ENCODE peak calls at places on chromosomes 4 and X, in ten cellular contexts. M, U, C, D, K, T, Y, E, A and G are unnamed samples. For H3K9me3 and H3K4me1, the result is how much of the 10 kb centered on the place peaks cover.

GRCh38 chr4:84578540-84579409 is 4.2 kb upstream of the CDS1 start:
- DNase-seq in M (peak), U (peak), C (no peak), D (no peak), K (peak), T (no peak), Y (no peak), E (peak), A (no peak), G (no peak)

GRCh38 chr4:72864898-72865297 is 204.6 kb downstream of the COX18 start:
- DNase-seq in M (no peak), U (no peak), C (no peak), D (no peak), K (no peak), T (no peak), Y (no peak), E (no peak), A (no peak), G (no peak)

GRCh38 chr4:155657169-155657568 is 9.5 kb upstream of the GUCY1A1 start:
- DNase-seq in M (no peak), U (no peak), C (no peak), D (no peak), K (no peak), T (no peak), Y (no peak), E (no peak), A (no peak), G (no peak)

GRCh38 chr4:126888968-126889367 is 743.8 kb upstream of the INTU start:
- DNase-seq in M (peak), U (no peak), C (no peak), D (no peak), K (no peak), T (no peak), Y (no peak), E (no peak), A (no peak), G (no peak)

GRCh38 chr4:153788064-153788418 is 842 bp downstream of the SFRP2 start:
- DNase-seq in M (no peak), U (no peak), C (peak), D (peak), K (no peak), T (no peak), Y (no peak), E (peak), A (no peak), G (peak)

GRCh38 chrX:80808854-80809493 is 703 bp downstream of the BRWD3 start:
- DNase-seq in M (peak), U (peak), C (peak), D (peak), K (peak), T (peak), Y (peak), E (peak), A (no peak), G (peak)

GRCh38 chr4:152342293-152342692 is 193.6 kb downstream of the FBXW7 start:
- DNase-seq in M (peak), U (no peak), C (no peak), D (no peak), K (no peak), T (no peak), Y (no peak), E (no peak), A (no peak), G (no peak)

GRCh38 chr4:149891381-149891780 is 75.7 kb upstream of the IQCM start:
- DNase-seq in M (no peak), U (no peak), C (no peak), D (no peak), K (peak), T (no peak), Y (no peak), E (no peak), A (no peak), G (no peak)

GRCh38 chr4:124121511-124121934 is 591.0 kb downstream of the ANKRD50 start:
- DNase-seq in M (no peak), U (no peak), C (no peak), D (no peak), K (no peak), T (no peak), Y (no peak), E (no peak), A (no peak), G (no peak)

GRCh38 chrX:122238801-122239200 is 945.3 kb upstream of the GRIA3 start:
- DNase-seq in M (no peak), U (no peak), C (no peak), D (no peak), K (no peak), T (no peak), Y (no peak), E (no peak), A (no peak), G (no peak)

GRCh38 chrX:86806786-86807185 is 658.5 kb downstream of the DACH2 start:
- DNase-seq in M (peak), U (no peak), C (no peak), D (no peak), K (peak), T (no peak), Y (no peak), E (peak), A (no peak), G (no peak)

GRCh38 chr4:99405433-99406115 is 29.6 kb downstream of the ADH7 start:
- DNase-seq in M (peak), U (peak), C (no peak), D (peak), K (peak), T (peak), Y (peak), E (peak), A (no peak), G (peak)

GRCh38 chr4:44679060-44679459 is 840 bp downstream of the GUF1 start:
- DNase-seq in M (no peak), U (no peak), C (no peak), D (no peak), K (no peak), T (no peak), Y (no peak), E (no peak), A (no peak), G (no peak)

GRCh38 chr4:12499693-12500092 is 984.4 kb downstream of the RAB28 start:
- DNase-seq in M (no peak), U (no peak), C (no peak), D (no peak), K (no peak), T (no peak), Y (no peak), E (no peak), A (no peak), G (no peak)

GRCh38 chr4:121669163-121669550 is 27.6 kb downstream of the ANXA5 start:
- DNase-seq in M (peak), U (no peak), C (no peak), D (no peak), K (no peak), T (no peak), Y (no peak), E (no peak), A (no peak), G (no peak)

GRCh38 chr4:72895408-72895807 is 174.1 kb downstream of the COX18 start:
- DNase-seq in M (no peak), U (no peak), C (no peak), D (no peak), K (no peak), T (no peak), Y (no peak), E (no peak), A (no peak), G (no peak)

GRCh38 chr4:2058264-2059033 is 678 bp upstream of the NAT8L start:
- DNase-seq in M (peak), U (peak), C (peak), D (no peak), K (no peak), T (no peak), Y (no peak), E (peak), A (no peak), G (no peak)

GRCh38 chr4:87547016-87547708 is 18.0 kb upstream of the SPARCL1 start:
- DNase-seq in M (no peak), U (no peak), C (no peak), D (no peak), K (no peak), T (no peak), Y (no peak), E (no peak), A (no peak), G (no peak)

GRCh38 chrX:103782640-103783039 is 6.0 kb downstream of the PLP1 start:
- DNase-seq in M (no peak), U (no peak), C (no peak), D (no peak), K (no peak), T (no peak), Y (no peak), E (no peak), A (no peak), G (no peak)

GRCh38 chr4:91837608-91838029 is 466.1 kb upstream of the GRID2 start:
- DNase-seq in M (peak), U (no peak), C (no peak), D (no peak), K (no peak), T (no peak), Y (no peak), E (no peak), A (no peak), G (no peak)

GRCh38 chr4:10098770-10099139 is 17.8 kb downstream of the WDR1 start:
- DNase-seq in M (peak), U (no peak), C (no peak), D (no peak), K (no peak), T (no peak), Y (no peak), E (no peak), A (no peak), G (no peak)

GRCh38 chrX:106728337-106728736 is 1.8 kb downstream of the RNF128 start:
- DNase-seq in M (no peak), U (no peak), C (no peak), D (no peak), K (no peak), T (no peak), Y (no peak), E (no peak), A (no peak), G (no peak)

GRCh38 chr4:106565727-106566126 is 197.1 kb upstream of the GIMD1 start:
- DNase-seq in M (no peak), U (no peak), C (no peak), D (no peak), K (peak), T (no peak), Y (no peak), E (no peak), A (no peak), G (no peak)

GRCh38 chr4:179292443-179292842 is 1850.2 kb upstream of the AGA start:
- DNase-seq in M (no peak), U (no peak), C (no peak), D (no peak), K (no peak), T (no peak), Y (no peak), E (no peak), A (no peak), G (no peak)

GRCh38 chrX:153225438-153226098 is 46.5 kb downstream of the MAGEA1 start:
- DNase-seq in M (no peak), U (no peak), C (no peak), D (no peak), K (no peak), T (no peak), Y (no peak), E (no peak), A (no peak), G (no peak)

GRCh38 chr4:169115897-169116254 is 105.8 kb upstream of the CBR4 start:
- DNase-seq in M (peak), U (no peak), C (no peak), D (no peak), K (no peak), T (no peak), Y (no peak), E (no peak), A (no peak), G (no peak)

GRCh38 chr4:147134536-147135210 is 189.0 kb upstream of the TTC29 start:
- DNase-seq in M (peak), U (no peak), C (no peak), D (no peak), K (no peak), T (no peak), Y (no peak), E (no peak), A (no peak), G (no peak)

GRCh38 chr4:112118742-112119357 is 26.4 kb upstream of the FAM241A start:
- DNase-seq in M (no peak), U (no peak), C (no peak), D (no peak), K (no peak), T (no peak), Y (no peak), E (no peak), A (no peak), G (no peak)

GRCh38 chr4:125784741-125785140 is 470.0 kb downstream of the FAT4 start:
- DNase-seq in M (no peak), U (no peak), C (no peak), D (no peak), K (no peak), T (no peak), Y (no peak), E (no peak), A (no peak), G (no peak)

GRCh38 chr4:148196168-148196567 is 246.0 kb downstream of the NR3C2 start:
- DNase-seq in M (no peak), U (no peak), C (no peak), D (no peak), K (no peak), T (no peak), Y (no peak), E (no peak), A (no peak), G (no peak)

GRCh38 chr4:67581913-67582312 is 23.4 kb downstream of the STAP1 start:
- DNase-seq in M (no peak), U (no peak), C (no peak), D (no peak), K (no peak), T (no peak), Y (no peak), E (no peak), A (no peak), G (no peak)

GRCh38 chr4:119774840-119775239 is 146.2 kb upstream of the PDE5A start:
- DNase-seq in M (no peak), U (no peak), C (no peak), D (no peak), K (no peak), T (no peak), Y (no peak), E (no peak), A (no peak), G (no peak)

GRCh38 chrX:119186763-119187162 is 49.3 kb upstream of the PGRMC1 start:
- DNase-seq in M (no peak), U (no peak), C (no peak), D (no peak), K (no peak), T (no peak), Y (no peak), E (no peak), A (no peak), G (no peak)

DNA sequence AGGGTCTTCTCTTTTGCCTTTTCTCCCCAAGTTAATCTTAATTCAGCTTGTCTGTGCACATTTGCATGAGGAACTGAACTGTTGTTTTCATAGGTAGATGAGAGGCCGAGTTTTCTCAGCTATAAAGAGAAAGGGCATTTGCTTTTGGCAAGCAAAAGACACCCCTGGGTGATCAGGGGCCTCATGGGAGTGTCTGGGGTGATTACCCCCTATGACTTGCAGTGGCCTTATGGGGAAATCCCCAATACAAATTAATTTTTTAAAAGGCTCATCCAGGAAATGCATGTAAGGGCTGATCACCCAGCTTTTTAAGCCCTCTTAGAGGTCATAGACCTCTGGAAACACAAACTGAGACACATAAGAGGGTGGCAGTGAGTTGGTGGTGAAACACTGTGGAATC is 56.4 kb upstream of the HMX1 start:
- DNase-seq in M (no peak), U (no peak), C (no peak), D (no peak), K (no peak), T (no peak), Y (no peak), E (no peak), A (no peak), G (no peak)
- H3K9me3 ChIP-seq in M (under half), U (under half), C (under half), D (under half), K (under half), T (under half), Y (under half), E (under half), A (under half), G (under half)

GRCh38 chr4:33837043-33837442 is 2407.3 kb downstream of the ARAP2 start:
- DNase-seq in M (peak), U (no peak), C (no peak), D (no peak), K (no peak), T (no peak), Y (no peak), E (no peak), A (no peak), G (no peak)

GRCh38 chr4:33825685-33826084 is 2418.6 kb downstream of the ARAP2 start:
- DNase-seq in M (no peak), U (no peak), C (no peak), D (no peak), K (no peak), T (no peak), Y (no peak), E (no peak), A (no peak), G (no peak)

DNA sequence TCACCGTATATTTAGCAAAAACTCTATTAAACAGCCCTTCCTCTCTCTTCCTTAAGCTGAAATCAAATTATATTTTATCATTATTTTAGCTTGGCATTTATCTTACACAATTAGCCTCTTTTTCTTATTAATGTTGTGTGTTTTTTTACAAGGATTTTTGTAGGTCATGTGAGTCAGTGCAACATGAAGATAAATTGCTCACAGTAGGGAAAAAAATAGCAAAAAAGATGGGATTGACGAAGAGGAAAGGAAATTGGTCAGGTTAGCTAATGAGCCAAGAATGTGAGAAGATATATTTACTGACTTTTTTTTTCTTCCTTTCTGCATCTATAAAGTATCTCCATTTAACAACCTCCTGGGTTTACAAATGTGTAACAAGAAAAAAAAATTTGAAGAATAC is 2412.6 kb downstream of the ARAP2 start:
- DNase-seq in M (peak), U (no peak), C (no peak), D (no peak), K (no peak), T (no peak), Y (no peak), E (no peak), A (no peak), G (no peak)
- H3K4me3 ChIP-seq in M (no peak), U (no peak), C (no peak), D (no peak), K (no peak), T (no peak), Y (no peak), E (no peak), A (no peak), G (no peak)

GRCh38 chr4:141346144-141346543 is 125.4 kb downstream of the ZNF330 start:
- DNase-seq in M (peak), U (peak), C (no peak), D (no peak), K (peak), T (no peak), Y (no peak), E (peak), A (no peak), G (no peak)
- H3K4me1 ChIP-seq in M (under half), U (under half), C (under half), D (under half), K (under half), T (under half), Y (under half), E (under half), A (under half), G (under half)

GRCh38 chrX:146238173-146238572 is 420.5 kb downstream of the SLITRK2 start:
- DNase-seq in M (no peak), U (no peak), C (no peak), D (no peak), K (no peak), T (no peak), Y (no peak), E (no peak), A (no peak), G (no peak)

GRCh38 chrX:146241902-146242301 is 424.3 kb downstream of the SLITRK2 start:
- DNase-seq in M (no peak), U (no peak), C (no peak), D (no peak), K (no peak), T (no peak), Y (no peak), E (no peak), A (no peak), G (no peak)

DNA sequence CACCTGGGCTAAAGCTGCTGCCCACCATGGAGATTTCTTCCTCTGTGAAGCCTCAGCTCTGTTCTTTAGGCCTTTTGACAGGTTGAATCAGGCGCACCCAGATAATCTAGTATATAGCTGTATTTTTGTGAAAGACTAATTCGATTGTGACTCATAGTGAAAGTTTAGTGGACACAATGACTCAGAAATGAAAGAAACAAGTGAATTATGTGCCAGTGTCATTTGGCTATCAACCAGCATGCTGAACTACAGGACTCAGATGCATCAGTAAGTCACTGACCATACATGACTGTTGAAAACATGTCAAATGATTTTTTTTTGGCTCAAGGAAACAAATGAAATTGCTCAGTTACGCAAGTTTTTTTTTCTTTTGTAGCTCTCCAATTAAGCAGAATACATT is 425.4 kb downstream of the SLITRK2 start:
- DNase-seq in M (no peak), U (no peak), C (no peak), D (no peak), K (no peak), T (no peak), Y (no peak), E (no peak), A (no peak), G (no peak)
- H3K9me3 ChIP-seq in M (under half), U (under half), C (under half), D (under half), K (under half), T (under half), Y (under half), E (under half), A (under half), G (under half)

GRCh38 chr4:39446483-39446841 is 12.3 kb downstream of the RPL9 start:
- DNase-seq in M (no peak), U (no peak), C (no peak), D (no peak), K (no peak), T (no peak), Y (no peak), E (no peak), A (no peak), G (no peak)
- H3K4me3 ChIP-seq in M (peak), U (no peak), C (peak), D (peak), K (peak), T (peak), Y (peak), E (no peak), A (peak), G (no peak)